ENCODE peak calls at places on chromosomes 5 and 9, in five cellular contexts. One of them, this sample, is unnamed.

GRCh38 chr9:97873877-97874276 is 20.9 kb downstream of the FOXE1 start:
- DNase-seq in HCT116: no peak
- DNase-seq in WERI-Rb-1: no peak
- DNase-seq in RWPE1: peak; percentile 70
- DNase-seq in CD8-positive, alpha-beta T cell: no peak
- DNase-seq in this sample: no peak

GRCh38 chr5:164392531-164392930 is 887.1 kb downstream of the MAT2B start:
- DNase-seq in HCT116: no peak
- DNase-seq in WERI-Rb-1: no peak
- DNase-seq in RWPE1: no peak
- DNase-seq in CD8-positive, alpha-beta T cell: no peak
- DNase-seq in this sample: no peak

GRCh38 chr5:127280494-127281220 is 9.9 kb upstream of the MEGF10 start:
- DNase-seq in HCT116: no peak
- DNase-seq in WERI-Rb-1: no peak
- DNase-seq in RWPE1: no peak
- DNase-seq in CD8-positive, alpha-beta T cell: no peak
- DNase-seq in this sample: no peak

GRCh38 chr5:132260714-132261615 is 3.5 kb downstream of the PDLIM4 start:
- DNase-seq in HCT116: peak; percentile 72
- DNase-seq in WERI-Rb-1: peak; percentile 3
- DNase-seq in RWPE1: peak; percentile 53
- DNase-seq in CD8-positive, alpha-beta T cell: no peak
- DNase-seq in this sample: peak; percentile 97

GRCh38 chr9:107043886-107044285 is 180.9 kb downstream of the ZNF462 start:
- DNase-seq in HCT116: no peak
- DNase-seq in WERI-Rb-1: peak; percentile 74
- DNase-seq in RWPE1: no peak
- DNase-seq in CD8-positive, alpha-beta T cell: no peak
- DNase-seq in this sample: no peak

GRCh38 chr5:55231476-55232193 is 1.8 kb downstream of the CCNO start:
- DNase-seq in HCT116: no peak
- DNase-seq in WERI-Rb-1: peak; percentile 44
- DNase-seq in RWPE1: no peak
- DNase-seq in CD8-positive, alpha-beta T cell: peak; percentile 26
- DNase-seq in this sample: no peak

GRCh38 chr5:109743770-109744212 is 54.1 kb downstream of the MAN2A1 start:
- DNase-seq in HCT116: no peak
- DNase-seq in WERI-Rb-1: no peak
- DNase-seq in RWPE1: peak; percentile 78
- DNase-seq in CD8-positive, alpha-beta T cell: no peak
- DNase-seq in this sample: peak; percentile 93

GRCh38 chr5:53407373-53407772 is 73.1 kb upstream of the FST start:
- DNase-seq in HCT116: no peak
- DNase-seq in WERI-Rb-1: no peak
- DNase-seq in RWPE1: peak; percentile 31
- DNase-seq in CD8-positive, alpha-beta T cell: no peak
- DNase-seq in this sample: peak; percentile 62

GRCh38 chr9:99465231-99465891 is 243.3 kb downstream of the SEC61B start:
- DNase-seq in HCT116: no peak
- DNase-seq in WERI-Rb-1: peak; percentile 55
- DNase-seq in RWPE1: no peak
- DNase-seq in CD8-positive, alpha-beta T cell: no peak
- DNase-seq in this sample: no peak

GRCh38 chr9:6443661-6444060 is 30.7 kb downstream of the UHRF2 start:
- DNase-seq in HCT116: no peak
- DNase-seq in WERI-Rb-1: no peak
- DNase-seq in RWPE1: no peak
- DNase-seq in CD8-positive, alpha-beta T cell: no peak
- DNase-seq in this sample: no peak

GRCh38 chr5:91468643-91469422 is 85.7 kb upstream of the ARRDC3 start:
- DNase-seq in HCT116: no peak
- DNase-seq in WERI-Rb-1: no peak
- DNase-seq in RWPE1: no peak
- DNase-seq in CD8-positive, alpha-beta T cell: no peak
- DNase-seq in this sample: no peak

GRCh38 chr9:115117999-115118470 is at the start of gene TNC:
- DNase-seq in HCT116: no peak
- DNase-seq in WERI-Rb-1: peak; percentile 59
- DNase-seq in RWPE1: peak; percentile 80
- DNase-seq in CD8-positive, alpha-beta T cell: no peak
- DNase-seq in this sample: peak; percentile 68

GRCh38 chr5:112366987-112367386 is 52.1 kb downstream of the EPB41L4A start:
- DNase-seq in HCT116: peak; percentile 26
- DNase-seq in WERI-Rb-1: peak; percentile 14
- DNase-seq in RWPE1: peak; percentile 67
- DNase-seq in CD8-positive, alpha-beta T cell: no peak
- DNase-seq in this sample: no peak

GRCh38 chr5:36040651-36041536 is 25.8 kb downstream of the UGT3A2 start:
- DNase-seq in HCT116: no peak
- DNase-seq in WERI-Rb-1: peak; percentile 25
- DNase-seq in RWPE1: no peak
- DNase-seq in CD8-positive, alpha-beta T cell: no peak
- DNase-seq in this sample: no peak

GRCh38 chr5:168187599-168187998 is 103.8 kb upstream of the WWC1 start:
- DNase-seq in HCT116: no peak
- DNase-seq in WERI-Rb-1: no peak
- DNase-seq in RWPE1: no peak
- DNase-seq in CD8-positive, alpha-beta T cell: no peak
- DNase-seq in this sample: no peak

GRCh38 chr9:134505032-134505431 is 136.6 kb upstream of the COL5A1 start:
- DNase-seq in HCT116: no peak
- DNase-seq in WERI-Rb-1: no peak
- DNase-seq in RWPE1: no peak
- DNase-seq in CD8-positive, alpha-beta T cell: no peak
- DNase-seq in this sample: no peak

GRCh38 chr9:115058684-115059315 is 59.2 kb downstream of the TNC start:
- DNase-seq in HCT116: no peak
- DNase-seq in WERI-Rb-1: no peak
- DNase-seq in RWPE1: peak; percentile 89
- DNase-seq in CD8-positive, alpha-beta T cell: no peak
- DNase-seq in this sample: no peak

GRCh38 chr9:93097496-93098205 is 1.6 kb downstream of the CARD19 start:
- DNase-seq in HCT116: no peak
- DNase-seq in WERI-Rb-1: no peak
- DNase-seq in RWPE1: no peak
- DNase-seq in CD8-positive, alpha-beta T cell: no peak
- DNase-seq in this sample: no peak

DNA sequence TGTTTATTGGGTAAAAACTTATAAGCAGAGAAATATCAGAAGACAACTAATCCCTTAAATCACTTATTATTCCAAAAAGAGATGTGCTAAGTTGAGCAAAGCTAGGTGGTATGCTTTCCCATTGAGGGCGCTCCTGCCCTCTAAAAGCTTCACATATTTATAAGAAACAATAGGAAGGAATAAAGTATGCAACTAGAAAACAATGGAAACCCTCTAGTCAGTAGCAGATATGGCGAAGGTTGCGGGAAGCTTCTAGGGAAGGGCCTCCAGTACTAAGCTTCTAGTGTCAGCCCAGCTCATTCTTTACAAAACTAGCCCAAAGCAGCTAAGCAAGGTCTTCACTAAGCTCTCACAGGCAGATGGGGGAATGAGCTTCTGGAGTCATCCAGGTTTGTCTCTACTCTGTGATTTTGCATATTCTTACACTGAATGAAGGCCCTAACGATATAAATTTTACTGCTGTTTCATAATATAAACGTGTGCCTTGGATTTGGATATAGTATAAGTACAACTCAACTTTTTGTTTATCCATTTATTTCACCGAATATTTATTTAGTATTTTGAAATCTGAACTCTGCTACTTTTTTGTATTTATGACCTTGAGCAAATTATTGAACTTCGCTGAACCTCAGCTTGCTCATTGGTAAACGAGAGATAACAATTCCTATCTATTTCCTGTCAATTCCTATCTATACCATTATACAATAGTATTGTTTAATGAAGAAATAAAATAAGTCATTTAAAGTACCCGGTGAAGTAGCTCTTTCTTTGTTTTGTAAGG is 571.4 kb downstream of the ELAVL2 start:
- DNase-seq in HCT116: no peak
- DNase-seq in WERI-Rb-1: no peak
- DNase-seq in RWPE1: no peak
- DNase-seq in CD8-positive, alpha-beta T cell: no peak
- DNase-seq in this sample: no peak
- H3K27ac ChIP-seq in HCT116: no peak overlapping the region
- H3K27ac ChIP-seq in WERI-Rb-1: no peak overlapping the region
- H3K27ac ChIP-seq in RWPE1: no peak overlapping the region
- H3K27ac ChIP-seq in CD8-positive, alpha-beta T cell: no peak overlapping the region
- H3K27ac ChIP-seq in this sample: no peak overlapping the region

GRCh38 chr5:73541981-73542380 is 23.5 kb downstream of the ANKRA2 start:
- DNase-seq in HCT116: no peak
- DNase-seq in WERI-Rb-1: no peak
- DNase-seq in RWPE1: no peak
- DNase-seq in CD8-positive, alpha-beta T cell: no peak
- DNase-seq in this sample: no peak
- H3K27ac ChIP-seq in HCT116: no peak overlapping the region
- H3K27ac ChIP-seq in WERI-Rb-1: no peak overlapping the region
- H3K27ac ChIP-seq in RWPE1: no peak overlapping the region
- H3K27ac ChIP-seq in CD8-positive, alpha-beta T cell: no peak overlapping the region
- H3K27ac ChIP-seq in this sample: peak overlapping the region; percentile 80

GRCh38 chr9:131682261-131682660 is 57.6 kb downstream of the RAPGEF1 start:
- DNase-seq in HCT116: no peak
- DNase-seq in WERI-Rb-1: no peak
- DNase-seq in RWPE1: no peak
- DNase-seq in CD8-positive, alpha-beta T cell: no peak
- DNase-seq in this sample: no peak
- H3K27ac ChIP-seq in HCT116: no peak overlapping the region
- H3K27ac ChIP-seq in WERI-Rb-1: no peak overlapping the region
- H3K27ac ChIP-seq in RWPE1: no peak overlapping the region
- H3K27ac ChIP-seq in CD8-positive, alpha-beta T cell: no peak overlapping the region
- H3K27ac ChIP-seq in this sample: no peak overlapping the region

DNA sequence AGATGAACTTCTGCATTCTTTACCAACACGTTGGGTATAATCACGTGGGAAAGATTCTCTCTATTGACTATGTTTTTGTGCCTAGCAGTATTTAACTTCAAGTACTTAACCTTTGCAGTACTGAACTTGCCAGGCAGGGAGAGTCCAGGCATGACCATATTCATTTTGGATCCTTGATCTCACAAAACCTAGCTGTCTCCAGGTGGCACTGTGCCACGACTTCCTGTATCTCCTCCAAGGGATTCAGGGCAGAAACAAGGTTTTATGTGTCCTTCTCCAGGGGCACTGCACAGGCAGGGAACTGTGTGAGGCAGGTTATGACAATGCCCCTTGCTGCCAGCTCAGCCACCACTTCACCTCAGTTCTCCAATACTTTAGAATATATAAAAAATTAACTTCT is 11.7 kb upstream of the IFNA5 start:
- DNase-seq in HCT116: no peak
- DNase-seq in WERI-Rb-1: no peak
- DNase-seq in RWPE1: no peak
- DNase-seq in CD8-positive, alpha-beta T cell: no peak
- DNase-seq in this sample: no peak
- H3K27ac ChIP-seq in HCT116: no peak overlapping the region
- H3K27ac ChIP-seq in WERI-Rb-1: no peak overlapping the region
- H3K27ac ChIP-seq in RWPE1: no peak overlapping the region
- H3K27ac ChIP-seq in CD8-positive, alpha-beta T cell: no peak overlapping the region
- H3K27ac ChIP-seq in this sample: no peak overlapping the region

GRCh38 chr5:175253597-175253996 is 190.4 kb downstream of the DRD1 start:
- DNase-seq in HCT116: no peak
- DNase-seq in WERI-Rb-1: no peak
- DNase-seq in RWPE1: no peak
- DNase-seq in CD8-positive, alpha-beta T cell: no peak
- DNase-seq in this sample: peak; percentile 44
- H3K27ac ChIP-seq in HCT116: no peak overlapping the region
- H3K27ac ChIP-seq in WERI-Rb-1: no peak overlapping the region
- H3K27ac ChIP-seq in RWPE1: no peak overlapping the region
- H3K27ac ChIP-seq in CD8-positive, alpha-beta T cell: no peak overlapping the region
- H3K27ac ChIP-seq in this sample: no peak overlapping the region